ENCODE peak calls at places on chromosomes 1 and 21, in ten cellular contexts. Q is upper lobe of right lung; R is RWPE1; N is CD4-positive, alpha-beta T cell; H is neuronal stem cell; G is CD8-positive, alpha-beta T cell; Y is right atrium auricular region; T is endothelial cell of umbilical vein; P is A549; F is caudate nucleus. C is an unnamed sample.

GRCh38 chr1:228018125-228018398 is 11.3 kb downstream of the WNT3A start:
- DNase-seq in Q (peak), Y (no peak), N (peak), R (no peak), F (no peak), T (no peak), P (no peak), G (no peak), H (no peak), C (no peak)

GRCh38 chr1:100230760-100231159 is 18.9 kb downstream of the DBT start:
- DNase-seq in P (no peak), Y (no peak), N (no peak), R (no peak), Q (no peak), H (no peak), F (no peak), T (no peak), G (no peak), C (no peak)

GRCh38 chr1:184915463-184916080 is 58.7 kb downstream of the NIBAN1 start:
- DNase-seq in G (no peak), N (no peak), Y (no peak), H (no peak), R (no peak), T (peak), P (no peak), Q (no peak), F (no peak), C (no peak)

GRCh38 chr21:16993416-16994044 is 519.3 kb upstream of the CXADR start:
- DNase-seq in G (no peak), Q (no peak), N (no peak), R (no peak), F (no peak), P (no peak), T (no peak), Y (no peak), H (no peak), C (no peak)

GRCh38 chr1:146051452-146051852 is 29.9 kb upstream of the HJV start:
- DNase-seq in Y (no peak), R (no peak), P (no peak), Q (no peak), T (no peak), G (no peak), H (no peak), F (no peak), N (no peak), C (no peak)

GRCh38 chr1:65605621-65606020 is 185.2 kb downstream of the LEPR start:
- DNase-seq in T (peak), Q (no peak), H (no peak), R (no peak), G (no peak), Y (no peak), N (no peak), P (no peak), F (no peak), C (no peak)

GRCh38 chr1:53739109-53739681 is at the start of gene GLIS1:
- DNase-seq in T (peak), N (peak), F (peak), Y (peak), P (peak), H (peak), G (peak), Q (peak), R (peak), C (peak)

GRCh38 chr21:18204931-18205330 is 39.7 kb upstream of the CHODL start:
- DNase-seq in N (no peak), T (peak), F (no peak), R (no peak), H (no peak), G (no peak), Y (no peak), Q (no peak), P (no peak), C (no peak)

GRCh38 chr1:36151845-36152203 is 2.5 kb upstream of the TRAPPC3 start:
- DNase-seq in Y (no peak), N (peak), H (no peak), P (no peak), Q (no peak), T (no peak), F (no peak), R (no peak), G (peak), C (no peak)

GRCh38 chr1:155669233-155670162 is 19.1 kb downstream of the YY1AP1 start:
- DNase-seq in F (no peak), P (no peak), N (no peak), H (no peak), G (no peak), T (no peak), Q (no peak), Y (no peak), R (no peak), C (no peak)

GRCh38 chr1:14263207-14263606 is 335.3 kb upstream of the KAZN start:
- DNase-seq in H (no peak), Q (no peak), R (no peak), Y (no peak), P (no peak), T (no peak), N (no peak), F (no peak), G (no peak), C (no peak)

GRCh38 chr21:44912158-44912473 is 8.6 kb downstream of the ITGB2 start:
- DNase-seq in F (no peak), P (no peak), G (no peak), Y (no peak), R (no peak), N (no peak), H (no peak), Q (no peak), T (no peak), C (no peak)

GRCh38 chr1:238738942-238739341 is 647.4 kb upstream of the CHRM3 start:
- DNase-seq in P (no peak), N (no peak), F (no peak), G (no peak), Q (no peak), H (no peak), T (no peak), Y (no peak), R (no peak), C (no peak)

GRCh38 chr1:152002960-152003359 is 9.3 kb upstream of the S100A10 start:
- DNase-seq in G (no peak), Q (no peak), N (no peak), F (no peak), Y (no peak), P (no peak), R (no peak), H (no peak), T (no peak), C (no peak)

GRCh38 chr1:21378705-21379494 is 61.0 kb upstream of the NBPF3 start:
- DNase-seq in H (no peak), F (no peak), N (no peak), P (peak), Q (no peak), Y (no peak), T (no peak), R (no peak), G (no peak), C (no peak)

GRCh38 chr1:36696261-36696940 is 213.7 kb upstream of the CSF3R start:
- DNase-seq in Y (no peak), R (no peak), F (no peak), P (no peak), T (no peak), G (no peak), H (no peak), Q (no peak), N (no peak), C (no peak)

GRCh38 chr1:235027862-235028250 is 100.8 kb downstream of the TOMM20 start:
- DNase-seq in F (no peak), T (no peak), H (no peak), N (no peak), G (no peak), Q (no peak), R (no peak), Y (no peak), P (no peak), C (no peak)
- H3K27ac ChIP-seq in F (no peak), T (no peak), H (no peak), N (no peak), G (no peak), Q (no peak), R (no peak), Y (no peak), P (no peak), C (no peak)

DNA sequence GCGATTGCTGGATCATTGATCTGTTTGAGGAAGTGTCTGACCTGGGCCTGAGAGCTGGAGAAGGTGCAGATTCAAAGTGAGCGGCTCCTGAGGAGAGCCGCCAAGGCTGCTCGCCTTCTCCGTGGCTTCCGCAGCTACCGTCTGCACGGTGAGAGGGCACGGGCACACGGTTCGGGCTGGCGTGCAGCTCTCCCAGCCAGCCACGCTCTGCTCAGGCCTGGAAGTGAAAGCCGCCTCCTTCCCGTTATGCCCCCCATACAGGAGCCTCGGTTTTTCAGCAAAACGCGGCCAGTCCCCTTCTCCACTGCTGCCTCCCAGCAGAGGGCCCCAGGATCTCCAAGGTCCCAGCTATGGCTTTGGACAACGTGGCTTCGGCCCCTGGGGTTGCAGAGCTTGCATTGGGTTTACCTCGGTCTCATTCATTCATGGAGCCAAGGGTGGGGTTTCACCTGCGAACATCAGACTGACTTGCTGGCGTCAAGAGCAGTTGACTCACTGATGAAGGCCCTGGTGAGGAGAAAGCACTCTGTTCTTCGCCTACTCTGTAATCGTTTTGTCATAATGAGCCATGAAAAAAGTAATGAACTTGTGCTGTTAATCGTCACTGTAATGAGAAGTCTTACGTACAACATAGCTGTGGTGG is 24.4 kb upstream of the PDXK start:
- DNase-seq in P (no peak), N (no peak), H (no peak), G (no peak), T (no peak), Y (no peak), F (peak), Q (peak), R (no peak), C (no peak)
- H3K27ac ChIP-seq in P (no peak), N (no peak), H (no peak), G (no peak), T (no peak), Y (no peak), F (no peak), Q (no peak), R (peak), C (no peak)

DNA sequence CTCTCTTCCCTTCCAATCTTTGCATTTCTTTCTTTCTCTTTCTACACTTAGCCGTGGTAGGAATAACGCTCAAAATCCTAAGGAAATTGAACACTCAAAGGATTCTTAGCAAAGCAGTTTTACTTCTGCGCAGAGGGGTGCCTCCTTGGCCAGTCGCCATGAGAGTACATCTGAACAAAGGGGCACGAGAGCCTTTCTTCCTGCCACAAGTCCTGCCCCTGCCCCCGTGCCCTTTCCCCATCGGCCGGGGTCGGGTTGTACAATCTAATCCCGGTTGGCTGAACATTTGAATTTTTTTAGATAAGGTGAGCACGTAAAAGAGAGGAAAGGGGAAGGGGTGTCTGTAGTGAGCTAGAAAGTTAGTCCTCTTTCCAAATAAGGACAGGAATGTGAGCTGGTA is 28.6 kb upstream of the COL6A1 start:
- DNase-seq in G (no peak), T (no peak), Y (no peak), R (no peak), Q (no peak), H (no peak), F (no peak), N (no peak), P (no peak), C (no peak)
- H3K27ac ChIP-seq in G (no peak), T (no peak), Y (peak), R (no peak), Q (no peak), H (no peak), F (no peak), N (no peak), P (no peak), C (no peak)

GRCh38 chr1:2441746-2442145 is 29.4 kb upstream of the PEX10 start:
- DNase-seq in Q (no peak), H (no peak), R (no peak), Y (no peak), F (peak), T (no peak), G (no peak), P (no peak), N (no peak), C (no peak)

GRCh38 chr1:2438641-2439040 is 26.3 kb upstream of the PEX10 start:
- DNase-seq in Q (no peak), G (no peak), N (no peak), P (no peak), H (no peak), Y (no peak), R (no peak), F (no peak), T (no peak), C (no peak)

GRCh38 chr1:2438038-2438437 is 25.7 kb upstream of the PEX10 start:
- DNase-seq in N (no peak), Q (no peak), T (no peak), Y (no peak), P (no peak), F (no peak), H (no peak), G (no peak), R (no peak), C (no peak)

GRCh38 chr1:2437617-2438016 is 25.3 kb upstream of the PEX10 start:
- DNase-seq in T (no peak), P (no peak), R (no peak), Y (no peak), Q (no peak), F (no peak), G (no peak), N (no peak), H (no peak), C (no peak)

DNA sequence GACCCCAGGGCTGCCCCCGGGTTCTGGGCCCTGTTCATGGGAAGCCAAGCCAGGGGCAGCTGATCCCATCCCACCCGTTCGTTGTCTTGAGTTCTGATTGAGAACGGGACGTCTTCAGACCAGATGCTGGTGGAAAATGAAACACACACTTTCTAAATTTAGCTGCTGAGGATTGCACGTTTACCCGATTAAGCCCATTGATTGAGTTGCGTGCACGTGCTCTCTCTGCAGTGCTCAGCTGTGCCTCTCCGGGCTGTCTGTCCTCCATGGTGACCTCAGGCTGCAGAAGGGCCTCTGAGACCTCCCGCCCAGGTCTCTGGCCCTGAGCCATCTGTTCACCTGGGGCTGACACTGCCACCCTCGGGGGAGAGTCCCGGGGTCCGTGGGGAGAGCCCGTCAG is 27.0 kb upstream of the PEX10 start:
- DNase-seq in Q (no peak), T (no peak), G (no peak), H (no peak), R (no peak), Y (no peak), N (no peak), P (no peak), F (no peak), C (no peak)
- H3K27ac ChIP-seq in Q (no peak), T (no peak), G (no peak), H (no peak), R (peak), Y (no peak), N (no peak), P (no peak), F (no peak), C (no peak)

DNA sequence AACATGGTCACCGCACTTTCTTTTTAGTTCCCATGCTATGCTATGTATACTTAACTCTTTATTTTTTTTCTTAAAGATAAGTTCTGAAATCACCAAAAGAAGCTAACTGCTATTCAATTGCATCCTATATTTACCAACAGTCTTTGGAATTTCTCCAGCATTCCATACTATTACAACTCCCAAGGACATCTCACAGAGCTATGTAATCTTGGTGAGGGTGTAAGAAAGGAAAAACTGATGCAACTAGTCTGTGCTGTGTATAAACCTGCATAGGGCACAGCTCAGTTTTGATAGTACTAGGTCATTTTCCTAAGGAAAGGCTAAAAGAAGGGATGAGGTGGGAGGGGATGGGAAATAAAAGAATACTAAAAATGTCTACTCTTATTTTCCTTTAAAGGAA is 78.0 kb downstream of the PTPN14 start:
- DNase-seq in G (no peak), H (no peak), Q (no peak), P (peak), F (no peak), Y (no peak), T (no peak), N (no peak), R (peak), C (no peak)
- H3K27ac ChIP-seq in G (no peak), H (no peak), Q (no peak), P (peak), F (no peak), Y (no peak), T (no peak), N (no peak), R (no peak), C (peak)

DNA sequence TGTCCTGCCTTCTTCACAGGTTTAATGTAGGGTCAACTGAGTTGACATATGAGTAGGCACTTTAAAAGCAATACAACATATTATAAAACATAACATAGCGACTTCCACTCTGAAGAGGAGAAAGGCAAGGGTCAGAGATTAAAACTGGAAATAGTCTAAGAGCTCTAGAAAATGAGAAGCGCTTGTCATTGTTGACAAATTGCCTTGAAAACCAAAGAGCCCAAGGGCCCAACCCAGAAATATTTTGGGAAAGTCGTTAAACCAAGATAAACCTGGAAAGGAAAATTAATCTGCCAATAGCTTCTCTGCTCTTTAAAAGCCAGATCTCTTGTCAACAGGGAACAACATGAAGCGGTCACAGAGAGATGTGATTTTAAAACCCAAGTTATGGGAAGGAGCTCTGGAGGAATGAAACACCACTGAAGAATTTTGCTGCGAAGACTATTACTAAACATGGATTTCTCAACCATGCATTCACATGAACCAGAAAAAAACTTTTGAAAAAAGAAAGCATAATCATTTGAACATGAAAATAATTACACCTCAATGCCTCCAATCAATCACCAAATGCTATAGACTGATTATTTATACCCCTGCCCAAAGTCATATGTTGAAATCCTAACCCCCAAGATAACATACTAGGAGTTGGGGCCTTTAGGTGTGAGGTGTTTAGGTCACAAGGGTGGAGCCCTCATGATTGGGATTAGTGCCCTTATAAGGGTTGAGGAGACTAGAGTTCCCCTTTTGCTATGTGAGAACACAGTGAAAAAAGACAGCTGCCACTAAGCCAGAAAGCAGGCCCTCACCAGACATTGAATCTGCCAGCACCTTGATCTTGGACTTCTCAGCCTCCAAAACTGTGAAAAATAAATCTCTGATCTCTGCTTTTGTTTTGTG is 33.0 kb upstream of the MTF1 start:
- DNase-seq in Q (no peak), P (no peak), T (no peak), R (no peak), H (no peak), N (no peak), F (no peak), Y (no peak), G (no peak), C (peak)
- H3K27ac ChIP-seq in Q (no peak), P (no peak), T (no peak), R (no peak), H (no peak), N (no peak), F (no peak), Y (no peak), G (no peak), C (no peak)

C was measured in brain microvascular endothelial cell.